ENCODE peak calls at places on chromosomes 6 and 20, in ten cellular contexts. E is mammary epithelial cell, I is GM12878, X is GM06990, J is uterus, T is brain microvascular endothelial cell, P is DND-41, F is heart left ventricle, K is tibial artery, G is lung. R is an unnamed sample. For H3K36me3, the result is how much of the 10 kb centered on the place peaks cover.

GRCh38 chr6:130674604-130675003 is 152.6 kb upstream of the SMLR1 start:
- DNase-seq in E (no peak), X (no peak), K (no peak), J (no peak), G (no peak), F (no peak), P (no peak), I (no peak), T (no peak), R (no peak)

GRCh38 chr6:22064558-22064957 is 232.3 kb downstream of the PRL start:
- DNase-seq in T (no peak), K (no peak), F (no peak), I (no peak), J (no peak), P (no peak), X (peak), G (no peak), E (no peak), R (no peak)

GRCh38 chr20:32359633-32360332 is 1.7 kb downstream of the ASXL1 start:
- DNase-seq in J (no peak), T (peak), I (no peak), F (no peak), K (no peak), E (peak), G (no peak), X (no peak), P (no peak), R (no peak)

GRCh38 chr6:151247510-151247909 is 7.7 kb downstream of the AKAP12 start:
- DNase-seq in X (no peak), K (no peak), E (no peak), G (no peak), T (no peak), F (no peak), J (no peak), I (no peak), P (no peak), R (no peak)

GRCh38 chr20:20210327-20210726 is 157.6 kb upstream of the INSM1 start:
- DNase-seq in J (no peak), T (no peak), F (no peak), P (no peak), K (no peak), E (no peak), G (no peak), I (no peak), X (no peak), R (no peak)

GRCh38 chr20:11553603-11554002 is 364.1 kb upstream of the BTBD3 start:
- DNase-seq in I (no peak), F (no peak), P (no peak), T (no peak), X (no peak), G (no peak), J (no peak), K (no peak), E (peak), R (no peak)

GRCh38 chr6:46103437-46103836 is 26.4 kb upstream of the ENPP4 start:
- DNase-seq in X (no peak), F (no peak), E (no peak), G (no peak), P (no peak), K (no peak), T (no peak), J (no peak), I (no peak), R (no peak)

GRCh38 chr20:38757145-38757800 is 9.0 kb downstream of the ACTR5 start:
- DNase-seq in X (no peak), E (no peak), F (no peak), I (no peak), T (peak), P (no peak), G (no peak), K (no peak), J (no peak), R (no peak)

GRCh38 chr6:116059713-116060571 is 749 bp downstream of the FRK start:
- DNase-seq in G (peak), T (no peak), K (no peak), P (no peak), I (peak), J (peak), E (peak), X (peak), F (peak), R (no peak)

GRCh38 chr20:55160022-55160421 is 684.6 kb downstream of the DOK5 start:
- DNase-seq in P (no peak), J (no peak), G (no peak), I (no peak), T (no peak), X (no peak), F (no peak), K (no peak), E (peak), R (peak)

GRCh38 chr20:23255658-23256385 is 94.8 kb upstream of the NXT1 start:
- DNase-seq in X (no peak), T (no peak), P (no peak), I (no peak), F (no peak), J (no peak), E (no peak), G (no peak), K (no peak), R (no peak)

GRCh38 chr6:128491643-128492206 is 28.7 kb downstream of the PTPRK start:
- DNase-seq in F (no peak), P (no peak), E (peak), J (peak), I (no peak), T (peak), K (no peak), G (no peak), X (no peak), R (no peak)

GRCh38 chr20:60039526-60039925 is 81.3 kb downstream of the CDH26 start:
- DNase-seq in J (no peak), I (no peak), X (no peak), F (no peak), T (no peak), K (no peak), G (no peak), P (no peak), E (no peak), R (no peak)

GRCh38 chr6:114367315-114367961 is 24.6 kb upstream of the HS3ST5 start:
- DNase-seq in T (no peak), K (no peak), I (no peak), P (no peak), X (no peak), F (no peak), E (no peak), J (no peak), G (no peak), R (no peak)

GRCh38 chr6:72890671-72891070 is 268.8 kb downstream of the KCNQ5 start:
- DNase-seq in T (peak), X (no peak), F (no peak), I (no peak), J (no peak), P (no peak), G (no peak), E (no peak), K (no peak), R (no peak)

GRCh38 chr20:1557605-1558004 is at the start of gene SIRPD:
- DNase-seq in X (no peak), F (no peak), T (no peak), J (no peak), I (no peak), G (no peak), K (no peak), E (no peak), P (no peak), R (no peak)

GRCh38 chr6:108437821-108438220 is 122.9 kb upstream of the FOXO3 start:
- DNase-seq in X (no peak), T (no peak), K (no peak), I (no peak), J (no peak), P (no peak), F (no peak), E (peak), G (no peak), R (no peak)

GRCh38 chr6:163460307-163460782 is 45.8 kb downstream of the QKI start:
- DNase-seq in X (no peak), F (no peak), T (peak), J (no peak), P (peak), G (no peak), K (no peak), E (no peak), I (peak), R (no peak)

GRCh38 chr6:97023982-97024381 is 99.5 kb downstream of the KLHL32 start:
- DNase-seq in E (no peak), G (no peak), K (no peak), J (no peak), X (no peak), I (no peak), T (no peak), F (no peak), P (no peak), R (no peak)

GRCh38 chr6:111624391-111625098 is 18.9 kb upstream of the TRAF3IP2 start:
- DNase-seq in P (no peak), F (no peak), E (no peak), K (no peak), I (no peak), T (no peak), G (no peak), X (no peak), J (peak), R (no peak)

GRCh38 chr6:41088451-41088850 is 15.7 kb downstream of the NFYA start:
- DNase-seq in J (no peak), K (no peak), I (no peak), G (no peak), X (no peak), F (no peak), P (no peak), T (peak), E (no peak), R (no peak)
- H3K36me3 ChIP-seq in J (under half), K (under half), I (under half), G (under half), X (under half), F (half or more), P (half or more), T (under half), E (under half), R (under half)

GRCh38 chr6:84052204-84052882 is 18.8 kb downstream of the MRAP2 start:
- DNase-seq in K (peak), T (peak), G (no peak), F (peak), I (no peak), X (no peak), E (peak), J (no peak), P (no peak), R (no peak)
- H3K4me3 ChIP-seq in K (peak), T (peak), G (no peak), F (peak), I (no peak), X (no peak), E (no peak), J (no peak), P (no peak), R (peak)

DNA sequence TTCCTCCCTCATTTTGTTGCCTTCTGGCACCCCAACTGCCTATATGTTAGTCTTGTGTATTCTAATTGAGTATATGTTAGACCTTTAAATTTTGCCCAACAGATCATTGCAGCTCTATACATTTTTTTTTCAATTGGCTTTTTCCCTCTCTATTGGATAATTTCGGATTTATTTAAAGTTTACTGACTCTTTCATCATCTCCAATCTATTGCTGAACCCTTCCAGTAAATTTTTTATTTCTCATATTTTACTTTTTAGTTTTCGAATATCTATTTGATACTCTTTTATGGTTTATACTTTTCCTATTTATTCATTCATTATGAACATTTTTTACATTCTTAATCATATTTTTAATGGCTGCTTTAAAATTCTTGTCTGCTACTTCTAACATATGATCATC is 7.1 kb upstream of the SLC18B1 start:
- DNase-seq in F (no peak), T (no peak), I (no peak), K (no peak), P (no peak), G (no peak), J (no peak), E (no peak), X (no peak), R (no peak)
- TF ChIP-seq CTCF in F (no peak), T (no peak), I (no peak), K (no peak), P (no peak), G (no peak), J (no peak), E (no peak), X (no peak), R (no peak)

GRCh38 chr6:152316024-152316423 is 321.1 kb downstream of the SYNE1 start:
- DNase-seq in E (no peak), F (no peak), G (no peak), J (no peak), P (no peak), K (peak), I (no peak), T (peak), X (no peak), R (no peak)
- H3K36me3 ChIP-seq in E (under half), F (half or more), G (under half), J (under half), P (under half), K (half or more), I (under half), T (under half), X (under half), R (under half)

GRCh38 chr6:123913858-123914257 is 110.2 kb downstream of the NKAIN2 start:
- DNase-seq in K (no peak), I (no peak), E (peak), G (no peak), T (no peak), P (no peak), F (no peak), X (no peak), J (no peak), R (no peak)
- H3K4me3 ChIP-seq in K (no peak), I (no peak), E (no peak), G (no peak), T (no peak), P (no peak), F (no peak), X (no peak), J (no peak), R (no peak)

DNA sequence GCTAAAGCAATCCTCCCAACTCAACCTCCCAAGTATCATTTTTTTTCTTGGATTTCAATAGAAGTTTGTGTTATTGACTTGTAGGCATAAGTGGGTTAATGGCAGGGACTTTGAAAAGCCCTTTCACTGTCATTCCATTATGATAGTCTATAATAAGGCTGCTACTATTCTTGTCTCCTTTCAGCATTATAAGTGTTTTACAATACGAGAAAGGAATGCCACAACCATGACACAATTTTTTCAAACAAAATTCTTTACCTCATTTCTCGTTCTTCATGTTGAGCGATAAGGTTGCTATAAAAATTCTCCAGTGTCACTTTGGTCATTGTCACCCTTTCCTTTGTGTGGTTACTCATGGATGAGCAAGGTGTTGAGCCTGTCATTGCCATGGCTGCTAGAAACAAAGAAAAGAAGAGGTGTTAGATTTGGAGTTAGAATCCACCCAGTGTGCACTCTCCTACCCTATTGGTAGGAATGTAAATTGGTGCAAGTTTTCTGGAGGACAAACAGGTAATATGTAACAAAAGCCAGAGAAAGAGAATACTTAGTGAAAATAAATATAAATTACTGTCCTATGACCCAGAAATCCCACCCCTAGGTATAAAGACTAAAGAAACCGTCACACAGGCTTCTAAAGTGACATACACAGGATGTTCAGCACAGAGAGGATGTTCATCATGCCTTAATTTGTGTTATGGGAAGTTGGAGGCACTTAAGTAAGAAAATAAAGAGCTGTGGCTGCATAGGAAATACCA is 7.3 kb downstream of the STK38 start:
- DNase-seq in T (no peak), P (no peak), K (no peak), E (no peak), X (no peak), I (no peak), G (no peak), F (no peak), J (no peak), R (no peak)
- TF ChIP-seq CTCF in T (no peak), P (no peak), K (no peak), E (peak), X (no peak), I (no peak), G (no peak), F (peak), J (no peak), R (peak)

R was measured in BJ.